ENCODE peak calls at places on chromosomes 1 and 21, in five cellular contexts. G is K562, I is astrocyte, Q is progenitor cell of endocrine pancreas, L is esophagus muscularis mucosa. A is an unnamed sample.

GRCh38 chr1:98027044-98027443 is 106.2 kb upstream of the DPYD start:
- DNase-seq in I (no peak), G (no peak), L (no peak), Q (no peak), A (no peak)

GRCh38 chr21:36839123-36839522 is 127.3 kb downstream of the HLCS start:
- DNase-seq in Q (no peak), I (peak; percentile 66), L (no peak), G (no peak), A (no peak)

GRCh38 chr1:226882631-226883409 is 12.4 kb downstream of the PSEN2 start:
- DNase-seq in I (peak; percentile 45), Q (no peak), L (no peak), G (no peak), A (no peak)

GRCh38 chr1:234730542-234731370 is 120.8 kb upstream of the IRF2BP2 start:
- DNase-seq in L (no peak), G (peak; percentile 61), I (no peak), Q (no peak), A (no peak)

GRCh38 chr1:13970631-13971247 is 270.8 kb downstream of the PRDM2 start:
- DNase-seq in Q (no peak), G (no peak), L (no peak), I (no peak), A (no peak)

GRCh38 chr1:155174334-155175280 is 958 bp downstream of the TRIM46 start:
- DNase-seq in I (no peak), L (peak; percentile 84), Q (no peak), G (peak; percentile 54), A (no peak)

GRCh38 chr1:207888647-207889046 is 22.3 kb downstream of the CD34 start:
- DNase-seq in L (no peak), G (no peak), Q (no peak), I (peak; percentile 26), A (no peak)

GRCh38 chr1:81832573-81832972 is 31.8 kb downstream of the ADGRL2 start:
- DNase-seq in L (no peak), I (peak; percentile 83), Q (no peak), G (no peak), A (no peak)

GRCh38 chr1:160720366-160720765 is 8.7 kb upstream of the CD48 start:
- DNase-seq in I (no peak), Q (no peak), L (no peak), G (no peak), A (no peak)

GRCh38 chr1:164707868-164708331 is 148.9 kb downstream of the PBX1 start:
- DNase-seq in I (peak; percentile 90), Q (no peak), L (no peak), G (no peak), A (no peak)

GRCh38 chr1:41280189-41281032 is 38.3 kb upstream of the SCMH1 start:
- DNase-seq in I (no peak), L (no peak), Q (no peak), G (no peak), A (no peak)

GRCh38 chr1:50322579-50322978 is 100.7 kb downstream of the DMRTA2 start:
- DNase-seq in G (no peak), Q (no peak), L (no peak), I (no peak), A (no peak)

GRCh38 chr1:225694151-225694603 is 41.3 kb upstream of the ENAH start:
- DNase-seq in L (no peak), Q (no peak), I (peak; percentile 84), G (no peak), A (peak; percentile 31)

GRCh38 chr1:117928881-117929339 is 511 bp downstream of the GDAP2 start:
- DNase-seq in Q (peak; percentile 24), I (peak; percentile 44), L (peak; percentile 92), G (peak; percentile 60), A (peak; percentile 75)

GRCh38 chr1:235923466-235924008 is 56.8 kb upstream of the LYST start:
- DNase-seq in G (no peak), I (peak; percentile 34), Q (no peak), L (no peak), A (no peak)

GRCh38 chr1:26090893-26091292 is 20.7 kb upstream of the PDIK1L start:
- DNase-seq in I (no peak), G (no peak), Q (no peak), L (no peak), A (no peak)

GRCh38 chr1:47894718-47895393 is 102.3 kb downstream of the TRABD2B start:
- DNase-seq in G (no peak), I (no peak), L (no peak), Q (no peak), A (peak; percentile 45)

GRCh38 chr1:209435654-209436566 is 147.6 kb upstream of the CAMK1G start:
- DNase-seq in G (peak; percentile 83), I (peak; percentile 63), L (no peak), Q (peak; percentile 73), A (peak; percentile 60)

GRCh38 chr1:190608282-190608681 is 130.6 kb upstream of the BRINP3 start:
- DNase-seq in L (no peak), Q (no peak), I (peak; percentile 39), G (no peak), A (no peak)

GRCh38 chr21:44265734-44266270 is 4.1 kb upstream of the DNMT3L start:
- DNase-seq in Q (no peak), L (no peak), G (no peak), I (no peak), A (no peak)

GRCh38 chr1:57620589-57620988 is 196.7 kb upstream of the DAB1 start:
- DNase-seq in Q (no peak), I (no peak), L (no peak), G (no peak), A (no peak)

GRCh38 chr1:68231627-68232303 is 558 bp downstream of the WLS start:
- DNase-seq in I (peak; percentile 67), L (peak; percentile 96), G (no peak), Q (peak; percentile 15), A (peak; percentile 50)

GRCh38 chr1:204894606-204895005 is 23.9 kb downstream of the NFASC start:
- DNase-seq in L (no peak), Q (no peak), I (peak; percentile 35), G (no peak), A (no peak)

GRCh38 chr1:205748398-205749093 is 1.4 kb downstream of the NUCKS1 start:
- DNase-seq in L (no peak), G (peak; percentile 23), I (peak; percentile 62), Q (no peak), A (no peak)

GRCh38 chr1:195886000-195886399 is 722.2 kb downstream of the KCNT2 start:
- DNase-seq in L (no peak), Q (no peak), I (no peak), G (no peak), A (no peak)

GRCh38 chr1:211627259-211627658 is 48.2 kb downstream of the NEK2 start:
- DNase-seq in G (no peak), L (no peak), I (no peak), Q (no peak), A (no peak)

GRCh38 chr21:41686664-41687063 is 80.2 kb downstream of the RIPK4 start:
- DNase-seq in Q (no peak), G (no peak), L (no peak), I (no peak), A (no peak)

GRCh38 chr1:19096036-19096833 is 113.8 kb downstream of the UBR4 start:
- DNase-seq in Q (peak; percentile 28), L (no peak), G (no peak), I (no peak), A (peak; percentile 48)

GRCh38 chr1:205009666-205010065 is 33.3 kb upstream of the CNTN2 start:
- DNase-seq in I (no peak), G (no peak), L (no peak), Q (no peak), A (no peak)

GRCh38 chr1:218573871-218574270 is 228.7 kb downstream of the TGFB2 start:
- DNase-seq in I (no peak), Q (no peak), L (no peak), G (no peak), A (no peak)

A was measured in lung.